ENCODE peak calls at places on chromosomes 6 and 20, in four cellular contexts. One of them, this sample, is unnamed. For H3K4me1, the result is how much of the 10 kb centered on the place peaks cover.

GRCh38 chr6:28486533-28486932 is 29.1 kb downstream of the GPX6 start:
- DNase-seq in upper lobe of right lung: no peak
- DNase-seq in uterus: no peak
- DNase-seq in GM23248: no peak
- DNase-seq in this sample: no peak

GRCh38 chr6:157966990-157967389 is 14.7 kb upstream of the SYNJ2 start:
- DNase-seq in GM23248: no peak
- DNase-seq in upper lobe of right lung: no peak
- DNase-seq in uterus: no peak
- DNase-seq in this sample: no peak

GRCh38 chr6:79544299-79544927 is 7.2 kb upstream of the LCA5 start:
- DNase-seq in upper lobe of right lung: no peak
- DNase-seq in uterus: no peak
- DNase-seq in GM23248: peak
- DNase-seq in this sample: no peak

GRCh38 chr6:103139377-103139776 is 1720.3 kb downstream of the HACE1 start:
- DNase-seq in GM23248: no peak
- DNase-seq in upper lobe of right lung: no peak
- DNase-seq in uterus: no peak
- DNase-seq in this sample: no peak

GRCh38 chr6:54191460-54191859 is 80.2 kb downstream of the MLIP start:
- DNase-seq in GM23248: peak
- DNase-seq in upper lobe of right lung: no peak
- DNase-seq in uterus: no peak
- DNase-seq in this sample: no peak

GRCh38 chr6:158220786-158221442 is 52.8 kb downstream of the GTF2H5 start:
- DNase-seq in uterus: peak
- DNase-seq in upper lobe of right lung: peak
- DNase-seq in GM23248: peak
- DNase-seq in this sample: peak

GRCh38 chr20:60553095-60553494 is 594.9 kb downstream of the CDH26 start:
- DNase-seq in GM23248: peak
- DNase-seq in uterus: no peak
- DNase-seq in upper lobe of right lung: no peak
- DNase-seq in this sample: no peak

GRCh38 chr20:4045741-4046140 is 30.4 kb upstream of the RNF24 start:
- DNase-seq in GM23248: peak
- DNase-seq in upper lobe of right lung: no peak
- DNase-seq in uterus: no peak
- DNase-seq in this sample: no peak

GRCh38 chr6:116979560-116979959 is 102.5 kb downstream of the RFX6 start:
- DNase-seq in uterus: no peak
- DNase-seq in GM23248: no peak
- DNase-seq in upper lobe of right lung: no peak
- DNase-seq in this sample: no peak

GRCh38 chr6:159315562-159315961 is 146.4 kb downstream of the FNDC1 start:
- DNase-seq in GM23248: no peak
- DNase-seq in upper lobe of right lung: no peak
- DNase-seq in uterus: no peak
- DNase-seq in this sample: no peak

GRCh38 chr20:10527781-10528180 is 92.7 kb downstream of the SLX4IP start:
- DNase-seq in GM23248: no peak
- DNase-seq in upper lobe of right lung: no peak
- DNase-seq in uterus: no peak
- DNase-seq in this sample: no peak

GRCh38 chr6:110337481-110337880 is 20.7 kb downstream of the METTL24 start:
- DNase-seq in upper lobe of right lung: no peak
- DNase-seq in uterus: no peak
- DNase-seq in GM23248: peak
- DNase-seq in this sample: no peak

GRCh38 chr20:58891686-58892125 is 39.2 kb downstream of the GNAS start:
- DNase-seq in GM23248: peak
- DNase-seq in upper lobe of right lung: peak
- DNase-seq in uterus: peak
- DNase-seq in this sample: peak

GRCh38 chr6:68572525-68572924 is 62.6 kb upstream of the ADGRB3 start:
- DNase-seq in upper lobe of right lung: no peak
- DNase-seq in GM23248: peak
- DNase-seq in uterus: no peak
- DNase-seq in this sample: no peak

GRCh38 chr6:167559675-167560479 is 235.0 kb downstream of the TTLL2 start:
- DNase-seq in uterus: no peak
- DNase-seq in upper lobe of right lung: no peak
- DNase-seq in GM23248: no peak
- DNase-seq in this sample: peak

GRCh38 chr6:115071962-115072361 is 729.1 kb upstream of the HS3ST5 start:
- DNase-seq in uterus: no peak
- DNase-seq in upper lobe of right lung: no peak
- DNase-seq in GM23248: no peak
- DNase-seq in this sample: no peak

GRCh38 chr20:7855545-7855944 is 84.7 kb downstream of the HAO1 start:
- DNase-seq in uterus: no peak
- DNase-seq in GM23248: peak
- DNase-seq in upper lobe of right lung: no peak
- DNase-seq in this sample: no peak

GRCh38 chr6:122530440-122531046 is 58.9 kb upstream of the SERINC1 start:
- DNase-seq in GM23248: peak
- DNase-seq in upper lobe of right lung: no peak
- DNase-seq in uterus: no peak
- DNase-seq in this sample: no peak

GRCh38 chr6:160348552-160349441 is 619 bp downstream of the SLC22A3 start:
- DNase-seq in upper lobe of right lung: peak
- DNase-seq in GM23248: peak
- DNase-seq in uterus: peak
- DNase-seq in this sample: no peak

GRCh38 chr20:51380401-51381385 is 161.8 kb downstream of the NFATC2 start:
- DNase-seq in upper lobe of right lung: peak
- DNase-seq in GM23248: no peak
- DNase-seq in uterus: no peak
- DNase-seq in this sample: peak

GRCh38 chr20:14117768-14118167 is 122.5 kb downstream of the MACROD2 start:
- DNase-seq in GM23248: peak
- DNase-seq in uterus: no peak
- DNase-seq in upper lobe of right lung: no peak
- DNase-seq in this sample: no peak

GRCh38 chr6:20572940-20573339 is 38.7 kb downstream of the CDKAL1 start:
- DNase-seq in uterus: no peak
- DNase-seq in GM23248: peak
- DNase-seq in upper lobe of right lung: no peak
- DNase-seq in this sample: no peak

GRCh38 chr6:32153252-32153834 is 598 bp upstream of the PPT2 start:
- DNase-seq in GM23248: no peak
- DNase-seq in upper lobe of right lung: peak
- DNase-seq in uterus: peak
- DNase-seq in this sample: peak

GRCh38 chr20:50450961-50451752 is 59.0 kb upstream of the PTPN1 start:
- DNase-seq in uterus: peak
- DNase-seq in upper lobe of right lung: no peak
- DNase-seq in GM23248: peak
- DNase-seq in this sample: peak

GRCh38 chr6:37691904-37692806 is 5.5 kb downstream of the MDGA1 start:
- DNase-seq in GM23248: peak
- DNase-seq in upper lobe of right lung: peak
- DNase-seq in uterus: peak
- DNase-seq in this sample: peak

GRCh38 chr6:108619431-108620197 is 58.9 kb downstream of the FOXO3 start:
- DNase-seq in GM23248: peak
- DNase-seq in upper lobe of right lung: no peak
- DNase-seq in uterus: no peak
- DNase-seq in this sample: no peak

GRCh38 chr6:834879-835278 is 141.9 kb upstream of the EXOC2 start:
- DNase-seq in GM23248: no peak
- DNase-seq in upper lobe of right lung: no peak
- DNase-seq in uterus: no peak
- DNase-seq in this sample: no peak

GRCh38 chr6:158086706-158087518 is 81.2 kb downstream of the SERAC1 start:
- DNase-seq in upper lobe of right lung: no peak
- DNase-seq in uterus: no peak
- DNase-seq in GM23248: no peak
- DNase-seq in this sample: peak

DNA sequence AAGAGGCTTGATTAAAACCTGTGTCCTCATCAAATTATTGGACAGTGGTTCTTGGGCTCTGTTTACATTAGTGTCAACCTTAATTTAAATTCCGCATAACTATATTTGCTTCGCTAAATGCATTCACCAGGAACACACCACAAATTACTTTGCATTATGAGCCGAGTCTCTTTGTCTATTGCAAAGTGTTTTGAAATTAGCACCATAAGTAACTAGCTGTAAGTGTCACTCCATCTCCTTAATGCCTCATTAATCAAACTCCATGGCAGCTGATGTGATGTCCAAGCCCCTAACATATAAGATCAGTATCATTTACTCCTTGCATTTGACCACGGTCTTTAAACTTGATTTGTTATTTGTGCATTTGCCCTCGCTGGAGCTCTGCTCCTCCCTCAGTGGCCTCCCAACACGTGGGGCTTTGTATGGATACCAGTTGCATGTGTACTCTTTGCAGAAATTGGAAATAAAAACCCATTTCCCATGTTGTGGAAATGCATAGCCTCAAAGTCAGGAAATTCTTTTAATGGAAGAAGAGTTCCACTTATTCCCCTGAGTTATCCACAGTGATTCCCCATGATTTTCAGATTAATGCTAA is 24.6 kb downstream of the FOXA2 start:
- DNase-seq in GM23248: no peak
- DNase-seq in upper lobe of right lung: no peak
- DNase-seq in uterus: no peak
- DNase-seq in this sample: no peak
- H3K4me1 ChIP-seq in GM23248: under half
- H3K4me1 ChIP-seq in upper lobe of right lung: under half
- H3K4me1 ChIP-seq in uterus: under half
- H3K4me1 ChIP-seq in this sample: under half

DNA sequence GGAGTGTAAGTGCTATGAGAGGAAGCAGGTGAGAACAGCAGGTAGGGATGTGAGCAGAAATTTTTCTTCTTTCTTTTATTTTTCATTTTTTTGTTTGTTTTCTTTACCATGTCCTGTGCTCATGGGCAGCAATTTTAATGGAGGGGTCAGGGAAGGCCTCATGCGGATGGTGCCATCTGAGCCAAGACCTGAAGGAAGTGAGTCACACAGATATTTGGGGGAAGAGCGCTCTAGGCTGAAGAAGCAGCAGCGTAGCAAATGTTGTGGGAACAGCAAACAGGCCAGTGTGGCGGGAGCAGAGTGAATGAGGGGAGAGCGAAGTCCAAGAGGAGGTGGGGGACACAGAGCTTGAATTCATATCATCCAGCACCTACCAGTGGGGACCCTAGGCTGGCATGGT is 12.7 kb downstream of the SPDEF start:
- DNase-seq in upper lobe of right lung: no peak
- DNase-seq in uterus: no peak
- DNase-seq in GM23248: peak
- DNase-seq in this sample: no peak
- H3K4me1 ChIP-seq in upper lobe of right lung: under half
- H3K4me1 ChIP-seq in uterus: under half
- H3K4me1 ChIP-seq in GM23248: under half
- H3K4me1 ChIP-seq in this sample: under half

DNA sequence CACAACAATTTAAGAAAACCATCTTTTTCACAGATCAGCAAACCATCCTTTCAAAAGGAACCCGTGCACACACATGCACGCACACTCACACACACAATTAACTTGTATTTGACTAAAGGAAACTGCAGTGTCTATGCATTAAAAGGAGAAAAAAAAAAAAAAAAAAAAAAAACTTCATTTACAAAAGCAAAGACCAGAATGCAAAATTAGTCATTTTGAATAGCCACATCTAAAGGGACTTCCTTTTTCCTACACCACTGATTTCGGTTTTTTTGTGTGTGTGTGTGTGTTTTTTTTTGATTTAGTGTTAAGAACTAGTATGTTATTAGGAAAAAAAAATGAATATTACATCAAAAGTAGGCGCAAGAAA is 6.3 kb downstream of the ZMYND8 start:
- DNase-seq in uterus: no peak
- DNase-seq in GM23248: no peak
- DNase-seq in upper lobe of right lung: no peak
- DNase-seq in this sample: no peak
- H3K4me1 ChIP-seq in uterus: under half
- H3K4me1 ChIP-seq in GM23248: half or more
- H3K4me1 ChIP-seq in upper lobe of right lung: half or more
- H3K4me1 ChIP-seq in this sample: under half

GRCh38 chr20:17811605-17811965 is 111.8 kb downstream of the BANF2 start:
- DNase-seq in uterus: no peak
- DNase-seq in upper lobe of right lung: no peak
- DNase-seq in GM23248: no peak
- DNase-seq in this sample: no peak

GRCh38 chr20:17819395-17820093 is 119.8 kb downstream of the BANF2 start:
- DNase-seq in GM23248: no peak
- DNase-seq in upper lobe of right lung: no peak
- DNase-seq in uterus: no peak
- DNase-seq in this sample: no peak

GRCh38 chr20:17822039-17822438 is 122.3 kb downstream of the BANF2 start:
- DNase-seq in upper lobe of right lung: no peak
- DNase-seq in uterus: peak
- DNase-seq in GM23248: no peak
- DNase-seq in this sample: no peak

GRCh38 chr20:17818187-17818586 is 118.4 kb downstream of the BANF2 start:
- DNase-seq in GM23248: no peak
- DNase-seq in uterus: no peak
- DNase-seq in upper lobe of right lung: no peak
- DNase-seq in this sample: no peak

GRCh38 chr20:17816804-17817590 is 117.2 kb downstream of the BANF2 start:
- DNase-seq in upper lobe of right lung: no peak
- DNase-seq in uterus: no peak
- DNase-seq in GM23248: no peak
- DNase-seq in this sample: no peak
- H3K4me1 ChIP-seq in upper lobe of right lung: under half
- H3K4me1 ChIP-seq in uterus: under half
- H3K4me1 ChIP-seq in GM23248: under half
- H3K4me1 ChIP-seq in this sample: under half

GRCh38 chr6:88157106-88157505 is 9.0 kb downstream of the CNR1 start:
- DNase-seq in GM23248: no peak
- DNase-seq in uterus: no peak
- DNase-seq in upper lobe of right lung: no peak
- DNase-seq in this sample: no peak
- H3K4me1 ChIP-seq in GM23248: under half
- H3K4me1 ChIP-seq in uterus: under half
- H3K4me1 ChIP-seq in upper lobe of right lung: under half
- H3K4me1 ChIP-seq in this sample: under half

DNA sequence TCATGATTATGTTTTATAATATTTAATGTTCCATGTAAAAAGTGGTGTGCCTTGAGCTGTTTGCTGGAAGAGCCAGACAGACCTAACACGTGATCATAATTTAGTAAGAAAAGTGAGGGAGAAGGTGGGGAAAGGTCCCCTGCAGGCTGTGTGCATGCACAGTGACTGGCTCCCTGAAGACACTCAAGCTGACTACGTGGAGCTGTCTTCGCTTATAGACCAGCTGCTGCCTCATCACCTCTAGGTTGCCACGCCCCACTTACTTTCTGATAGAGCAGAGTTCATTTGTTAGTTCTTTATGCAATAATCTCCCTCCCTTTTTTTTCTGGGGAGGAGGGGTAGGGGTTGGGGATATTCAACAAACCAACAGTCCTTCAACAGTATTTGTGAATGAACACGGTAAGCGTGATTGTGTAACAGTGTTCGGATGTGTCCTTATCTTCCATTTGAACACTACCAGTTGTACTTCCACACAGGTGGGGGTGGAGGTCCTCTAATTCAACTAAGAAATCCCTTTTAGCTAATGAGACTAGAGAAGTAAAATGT is 157.3 kb downstream of the BACH2 start:
- DNase-seq in GM23248: no peak
- DNase-seq in upper lobe of right lung: no peak
- DNase-seq in uterus: no peak
- DNase-seq in this sample: no peak
- H3K4me1 ChIP-seq in GM23248: under half
- H3K4me1 ChIP-seq in upper lobe of right lung: under half
- H3K4me1 ChIP-seq in uterus: under half
- H3K4me1 ChIP-seq in this sample: under half